ENCODE peak calls at places on chromosome 21, in ten cellular contexts. O is HFFc6, M is IMR-90, Q is heart right ventricle, W is Calu3, A is RWPE1, P is GM06990, L is upper lobe of right lung, H is B cell, N is cardiac fibroblast. F is an unnamed sample.

GRCh38 chr21:42474043-42474831 is 21.8 kb downstream of the RSPH1 start:
- DNase-seq in H (peak; percentile 76), N (peak; percentile 30), L (peak; percentile 79), Q (no peak), M (no peak), W (peak; percentile 76), A (peak; percentile 83), P (peak; percentile 40), O (no peak), F (no peak)

GRCh38 chr21:16865612-16866011 is 647.2 kb upstream of the CXADR start:
- DNase-seq in W (no peak), H (no peak), P (no peak), N (no peak), L (no peak), Q (no peak), O (no peak), M (peak; percentile 1), A (no peak), F (no peak)

GRCh38 chr21:41813226-41813625 is 46.4 kb upstream of the RIPK4 start:
- DNase-seq in Q (no peak), L (peak; percentile 44), M (no peak), P (no peak), O (no peak), N (no peak), W (no peak), H (no peak), A (no peak), F (no peak)

GRCh38 chr21:25985990-25986389 is 184.6 kb downstream of the APP start:
- DNase-seq in M (no peak), N (no peak), A (no peak), O (no peak), Q (no peak), P (no peak), L (no peak), H (no peak), W (no peak), F (no peak)

GRCh38 chr21:43262427-43262826 is 93.6 kb downstream of the CRYAA start:
- DNase-seq in A (no peak), M (peak; percentile 19), Q (no peak), L (peak; percentile 46), W (no peak), P (no peak), H (no peak), N (peak; percentile 8), O (no peak), F (no peak)

GRCh38 chr21:29656504-29657227 is 283.1 kb downstream of the GRIK1 start:
- DNase-seq in Q (no peak), L (no peak), M (peak; percentile 85), N (peak; percentile 90), W (no peak), O (peak; percentile 25), P (no peak), H (no peak), A (peak; percentile 4), F (peak; percentile 61)

GRCh38 chr21:27425574-27425973 is 458.7 kb upstream of the ADAMTS5 start:
- DNase-seq in W (no peak), P (no peak), O (peak; percentile 51), Q (no peak), A (no peak), L (no peak), H (no peak), N (peak; percentile 75), M (peak; percentile 69), F (no peak)

GRCh38 chr21:19767546-19767945 is 1230.7 kb upstream of the NCAM2 start:
- DNase-seq in L (no peak), A (no peak), H (no peak), P (no peak), Q (no peak), W (no peak), N (no peak), O (no peak), M (no peak), F (no peak)

GRCh38 chr21:20647603-20648002 is 350.6 kb upstream of the NCAM2 start:
- DNase-seq in A (peak; percentile 21), H (no peak), O (no peak), M (no peak), N (no peak), Q (no peak), L (no peak), W (no peak), P (no peak), F (no peak)

GRCh38 chr21:18705971-18706370 is 302.4 kb upstream of the TMPRSS15 start:
- DNase-seq in L (no peak), O (no peak), H (no peak), P (no peak), A (no peak), W (no peak), M (no peak), N (no peak), Q (no peak), F (no peak)

GRCh38 chr21:26788783-26789182 is 56.4 kb downstream of the ADAMTS1 start:
- DNase-seq in N (no peak), H (no peak), M (peak; percentile 27), L (no peak), P (no peak), A (no peak), W (no peak), O (no peak), Q (peak; percentile 77), F (no peak)

GRCh38 chr21:42405064-42406059 is 1.7 kb downstream of the UBASH3A start:
- DNase-seq in H (no peak), P (no peak), W (no peak), Q (no peak), A (no peak), L (peak; percentile 41), N (no peak), M (no peak), O (no peak), F (no peak)

GRCh38 chr21:43195131-43196021 is 26.6 kb downstream of the CRYAA start:
- DNase-seq in H (peak; percentile 35), P (no peak), L (peak; percentile 61), O (no peak), Q (peak; percentile 67), A (no peak), N (peak; percentile 72), M (no peak), W (no peak), F (peak; percentile 24)

GRCh38 chr21:44263221-44263671 is 1.5 kb upstream of the DNMT3L start:
- DNase-seq in O (no peak), M (no peak), A (no peak), L (no peak), P (no peak), W (no peak), Q (no peak), N (no peak), H (no peak), F (no peak)

GRCh38 chr21:28421716-28422480 is 570.8 kb downstream of the LTN1 start:
- DNase-seq in O (peak; percentile 18), M (peak; percentile 78), N (peak; percentile 96), P (no peak), W (no peak), H (no peak), Q (no peak), L (no peak), A (peak; percentile 15), F (no peak)

GRCh38 chr21:32549454-32549853 is 35.9 kb downstream of the TCP10L start:
- DNase-seq in W (no peak), N (no peak), H (no peak), Q (no peak), P (no peak), A (no peak), L (no peak), M (no peak), O (no peak), F (no peak)

GRCh38 chr21:43956667-43957030 is 55.5 kb upstream of the TRAPPC10 start:
- DNase-seq in Q (no peak), H (no peak), O (peak; percentile 7), P (no peak), W (no peak), L (no peak), N (peak; percentile 48), A (no peak), M (peak; percentile 55), F (no peak)

GRCh38 chr21:38333290-38334272 is 76.8 kb downstream of the KCNJ15 start:
- DNase-seq in N (peak; percentile 49), W (no peak), P (no peak), L (no peak), M (no peak), Q (no peak), O (no peak), H (no peak), A (no peak), F (no peak)
- TF ChIP-seq CTCF in N (peak; percentile 44), W (no peak), P (peak; percentile 36), L (peak; percentile 29), M (peak; percentile 42), Q (peak; percentile 39), O (peak; percentile 64), H (no peak), A (no peak), F (peak; percentile 7)

GRCh38 chr21:23016617-23017016 is 2018.4 kb downstream of the NCAM2 start:
- DNase-seq in W (no peak), Q (no peak), A (no peak), M (no peak), H (no peak), O (no peak), L (no peak), P (no peak), N (no peak), F (no peak)
- TF ChIP-seq CTCF in W (no peak), Q (no peak), A (no peak), M (no peak), H (no peak), O (peak; percentile 8), L (no peak), P (no peak), N (no peak), F (no peak)

GRCh38 chr21:34889287-34889536 is 159.9 kb downstream of the RUNX1 start:
- DNase-seq in W (peak; percentile 26), Q (peak; percentile 28), N (peak; percentile 80), A (peak; percentile 42), L (peak; percentile 85), P (no peak), O (peak; percentile 71), H (no peak), M (peak; percentile 74), F (no peak)
- TF ChIP-seq CTCF in W (no peak), Q (no peak), N (no peak), A (no peak), L (no peak), P (no peak), O (no peak), H (no peak), M (no peak), F (no peak)

DNA sequence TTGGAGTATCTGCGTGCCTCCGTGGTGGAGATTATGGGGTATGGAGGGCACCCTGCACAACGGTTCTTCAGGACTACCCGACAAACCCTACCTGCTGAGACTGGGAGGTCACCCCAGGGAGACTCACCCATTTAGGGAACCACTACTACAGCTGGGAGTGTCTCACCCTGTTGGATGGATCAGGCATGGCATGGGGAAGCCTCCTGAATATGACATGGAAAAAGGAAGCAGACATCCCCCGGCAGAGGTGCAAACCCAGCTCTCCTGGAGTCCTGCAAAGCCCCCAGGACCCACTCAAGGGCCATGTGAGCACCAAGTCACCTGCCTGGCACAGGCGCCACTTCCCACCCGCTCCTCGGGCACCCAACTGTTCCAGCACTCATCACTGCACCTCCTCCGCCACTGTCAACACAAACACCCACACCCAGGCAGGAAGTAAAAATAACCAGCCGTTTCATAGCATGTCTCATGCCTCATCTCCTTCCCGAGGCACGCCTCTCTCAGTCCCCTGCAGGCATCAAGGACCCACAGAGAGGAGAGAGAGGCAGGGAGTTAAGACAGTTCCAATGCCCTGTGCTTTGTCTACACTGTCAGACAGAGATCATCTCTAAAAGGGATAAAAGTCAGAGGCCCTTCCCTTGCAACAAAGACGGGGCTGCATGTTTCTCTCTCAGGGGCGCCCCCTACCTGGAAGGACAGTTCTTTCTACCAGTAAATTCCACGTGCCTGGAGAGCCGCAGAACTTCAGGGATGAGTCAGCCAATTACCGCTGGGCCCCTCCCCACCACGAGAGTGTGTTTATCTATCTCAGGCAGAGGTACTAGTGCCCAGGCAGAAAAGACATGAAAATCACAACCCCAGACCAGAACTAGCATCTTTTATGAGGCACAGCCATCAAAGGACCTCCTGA is 150.1 kb upstream of the SOD1 start:
- DNase-seq in Q (no peak), O (no peak), N (peak; percentile 11), P (peak; percentile 25), W (peak; percentile 66), A (peak; percentile 81), H (no peak), M (no peak), L (no peak), F (no peak)
- TF ChIP-seq CTCF in Q (no peak), O (no peak), N (no peak), P (peak; percentile 59), W (peak; percentile 37), A (no peak), H (peak; percentile 45), M (no peak), L (no peak), F (no peak)